ENCODE peak calls at places on chromosome 21, in seven cellular contexts. One of them, this sample, is unnamed.

GRCh38 chr21:44927587-44928461 is 7.1 kb upstream of the ITGB2 start:
- DNase-seq in heart left ventricle: peak
- DNase-seq in stomach: no peak
- DNase-seq in lower leg skin: no peak
- DNase-seq in HCT116: no peak
- DNase-seq in adrenal gland: no peak
- DNase-seq in GM12891: no peak
- DNase-seq in this sample: no peak

GRCh38 chr21:44932366-44933181 is 7.3 kb upstream of the SLX9 start:
- DNase-seq in lower leg skin: no peak
- DNase-seq in HCT116: no peak
- DNase-seq in stomach: no peak
- DNase-seq in adrenal gland: no peak
- DNase-seq in heart left ventricle: no peak
- DNase-seq in GM12891: peak
- DNase-seq in this sample: no peak

GRCh38 chr21:25977068-25977611 is 193.4 kb downstream of the APP start:
- DNase-seq in stomach: no peak
- DNase-seq in HCT116: no peak
- DNase-seq in GM12891: no peak
- DNase-seq in lower leg skin: no peak
- DNase-seq in heart left ventricle: no peak
- DNase-seq in adrenal gland: no peak
- DNase-seq in this sample: no peak

GRCh38 chr21:27047331-27048314 is 80.7 kb upstream of the ADAMTS5 start:
- DNase-seq in lower leg skin: no peak
- DNase-seq in adrenal gland: no peak
- DNase-seq in heart left ventricle: no peak
- DNase-seq in HCT116: no peak
- DNase-seq in GM12891: no peak
- DNase-seq in stomach: no peak
- DNase-seq in this sample: no peak

GRCh38 chr21:29504751-29505321 is 206.1 kb downstream of the BACH1 start:
- DNase-seq in stomach: no peak
- DNase-seq in lower leg skin: no peak
- DNase-seq in GM12891: no peak
- DNase-seq in adrenal gland: no peak
- DNase-seq in heart left ventricle: no peak
- DNase-seq in HCT116: no peak
- DNase-seq in this sample: no peak

GRCh38 chr21:29075706-29076447 is 2.4 kb upstream of the CCT8 start:
- DNase-seq in lower leg skin: no peak
- DNase-seq in stomach: no peak
- DNase-seq in HCT116: peak
- DNase-seq in adrenal gland: no peak
- DNase-seq in heart left ventricle: no peak
- DNase-seq in GM12891: no peak
- DNase-seq in this sample: no peak

GRCh38 chr21:41725421-41726021 is 41.3 kb downstream of the RIPK4 start:
- DNase-seq in stomach: no peak
- DNase-seq in heart left ventricle: no peak
- DNase-seq in lower leg skin: no peak
- DNase-seq in GM12891: no peak
- DNase-seq in HCT116: no peak
- DNase-seq in adrenal gland: no peak
- DNase-seq in this sample: no peak

GRCh38 chr21:44886113-44887075 is 12.9 kb upstream of the PTTG1IP start:
- DNase-seq in HCT116: no peak
- DNase-seq in stomach: no peak
- DNase-seq in adrenal gland: no peak
- DNase-seq in GM12891: no peak
- DNase-seq in heart left ventricle: no peak
- DNase-seq in lower leg skin: no peak
- DNase-seq in this sample: no peak

GRCh38 chr21:17388226-17388625 is 124.6 kb upstream of the CXADR start:
- DNase-seq in heart left ventricle: no peak
- DNase-seq in GM12891: no peak
- DNase-seq in HCT116: no peak
- DNase-seq in lower leg skin: no peak
- DNase-seq in adrenal gland: no peak
- DNase-seq in stomach: no peak
- DNase-seq in this sample: no peak

GRCh38 chr21:46295996-46296752 is 10.0 kb downstream of the YBEY start:
- DNase-seq in stomach: peak
- DNase-seq in adrenal gland: peak
- DNase-seq in heart left ventricle: peak
- DNase-seq in HCT116: no peak
- DNase-seq in lower leg skin: peak
- DNase-seq in GM12891: no peak
- DNase-seq in this sample: peak

GRCh38 chr21:20739421-20739820 is 258.8 kb upstream of the NCAM2 start:
- DNase-seq in adrenal gland: no peak
- DNase-seq in stomach: no peak
- DNase-seq in heart left ventricle: no peak
- DNase-seq in lower leg skin: no peak
- DNase-seq in GM12891: no peak
- DNase-seq in HCT116: no peak
- DNase-seq in this sample: no peak

GRCh38 chr21:16258834-16259611 is 529.2 kb downstream of the USP25 start:
- DNase-seq in stomach: no peak
- DNase-seq in heart left ventricle: no peak
- DNase-seq in GM12891: no peak
- DNase-seq in adrenal gland: no peak
- DNase-seq in lower leg skin: no peak
- DNase-seq in HCT116: no peak
- DNase-seq in this sample: no peak
- TF ChIP-seq POLR2A in stomach: no peak
- TF ChIP-seq POLR2A in heart left ventricle: no peak
- TF ChIP-seq POLR2A in GM12891: no peak
- TF ChIP-seq POLR2A in adrenal gland: no peak
- TF ChIP-seq POLR2A in lower leg skin: no peak
- TF ChIP-seq POLR2A in HCT116: no peak
- TF ChIP-seq POLR2A in this sample: no peak

GRCh38 chr21:34536311-34536710 is 24.3 kb upstream of the KCNE1 start:
- DNase-seq in adrenal gland: no peak
- DNase-seq in heart left ventricle: no peak
- DNase-seq in HCT116: no peak
- DNase-seq in lower leg skin: no peak
- DNase-seq in stomach: no peak
- DNase-seq in GM12891: no peak
- DNase-seq in this sample: no peak

GRCh38 chr21:34536820-34537219 is 24.8 kb upstream of the KCNE1 start:
- DNase-seq in lower leg skin: no peak
- DNase-seq in stomach: no peak
- DNase-seq in GM12891: no peak
- DNase-seq in HCT116: no peak
- DNase-seq in adrenal gland: no peak
- DNase-seq in heart left ventricle: no peak
- DNase-seq in this sample: no peak

GRCh38 chr21:34535886-34536285 is 23.9 kb upstream of the KCNE1 start:
- DNase-seq in heart left ventricle: no peak
- DNase-seq in lower leg skin: no peak
- DNase-seq in HCT116: no peak
- DNase-seq in stomach: no peak
- DNase-seq in adrenal gland: no peak
- DNase-seq in GM12891: no peak
- DNase-seq in this sample: no peak

GRCh38 chr21:34534522-34534921 is 22.5 kb upstream of the KCNE1 start:
- DNase-seq in heart left ventricle: no peak
- DNase-seq in lower leg skin: no peak
- DNase-seq in HCT116: no peak
- DNase-seq in GM12891: no peak
- DNase-seq in stomach: no peak
- DNase-seq in adrenal gland: no peak
- DNase-seq in this sample: no peak

DNA sequence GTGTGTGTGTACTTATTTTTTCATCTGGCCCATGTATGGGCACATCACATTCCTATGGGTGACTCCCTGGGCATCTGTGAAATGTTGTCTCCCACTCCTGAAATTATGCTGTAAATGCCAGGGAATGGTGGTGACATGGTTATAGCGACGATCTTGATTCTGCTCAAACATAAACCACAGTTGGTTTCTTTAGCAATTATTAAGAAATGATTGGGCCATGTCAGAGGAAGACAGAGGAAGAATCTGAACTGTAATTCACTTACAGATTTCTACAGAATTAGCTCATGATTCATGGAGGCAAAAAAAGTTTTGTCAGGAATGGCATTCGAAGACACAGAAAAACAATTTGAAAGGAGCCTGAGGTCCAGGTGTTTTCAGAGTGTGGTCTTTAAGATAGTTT is 25.8 kb upstream of the KCNE1 start:
- DNase-seq in adrenal gland: no peak
- DNase-seq in GM12891: no peak
- DNase-seq in HCT116: no peak
- DNase-seq in lower leg skin: no peak
- DNase-seq in heart left ventricle: no peak
- DNase-seq in stomach: no peak
- DNase-seq in this sample: no peak
- TF ChIP-seq POLR2A in adrenal gland: no peak
- TF ChIP-seq POLR2A in GM12891: no peak
- TF ChIP-seq POLR2A in HCT116: no peak
- TF ChIP-seq POLR2A in lower leg skin: no peak
- TF ChIP-seq POLR2A in heart left ventricle: no peak
- TF ChIP-seq POLR2A in stomach: no peak
- TF ChIP-seq POLR2A in this sample: no peak

DNA sequence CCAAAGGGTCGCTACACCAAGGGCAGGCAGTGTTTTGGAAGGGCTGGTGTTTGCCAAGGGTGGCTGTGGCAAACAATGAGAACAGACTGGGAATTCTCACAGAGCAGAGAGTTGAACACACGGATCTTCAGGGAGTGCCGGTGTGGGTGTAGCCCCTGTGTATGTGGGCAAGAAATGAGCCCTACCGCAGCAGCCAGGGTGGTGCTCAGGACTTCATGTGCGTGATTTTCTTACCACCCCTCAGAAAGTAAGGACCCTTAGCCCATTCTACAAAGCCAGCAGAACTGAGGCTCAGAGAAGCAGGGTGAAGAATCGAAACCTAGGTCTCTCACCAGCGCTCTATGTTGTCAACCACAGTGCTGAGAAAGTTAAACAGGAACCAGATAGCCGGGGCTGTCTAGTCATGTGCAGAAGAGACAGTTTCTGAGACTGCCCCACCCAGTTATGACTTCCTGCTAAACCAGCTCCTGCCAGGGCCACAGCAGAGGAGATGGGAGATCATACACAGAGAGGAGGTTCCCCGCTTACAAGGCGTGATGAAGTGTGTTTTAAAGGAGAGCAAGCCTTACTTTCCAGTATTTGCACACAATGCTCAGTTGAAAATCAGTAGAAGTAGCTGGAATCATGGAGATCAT is 21.9 kb upstream of the MORC3 start:
- DNase-seq in HCT116: no peak
- DNase-seq in stomach: peak
- DNase-seq in heart left ventricle: peak
- DNase-seq in adrenal gland: peak
- DNase-seq in lower leg skin: peak
- DNase-seq in GM12891: peak
- DNase-seq in this sample: no peak
- TF ChIP-seq POLR2A in HCT116: no peak
- TF ChIP-seq POLR2A in stomach: no peak
- TF ChIP-seq POLR2A in heart left ventricle: no peak
- TF ChIP-seq POLR2A in adrenal gland: no peak
- TF ChIP-seq POLR2A in lower leg skin: no peak
- TF ChIP-seq POLR2A in GM12891: no peak
- TF ChIP-seq POLR2A in this sample: no peak

DNA sequence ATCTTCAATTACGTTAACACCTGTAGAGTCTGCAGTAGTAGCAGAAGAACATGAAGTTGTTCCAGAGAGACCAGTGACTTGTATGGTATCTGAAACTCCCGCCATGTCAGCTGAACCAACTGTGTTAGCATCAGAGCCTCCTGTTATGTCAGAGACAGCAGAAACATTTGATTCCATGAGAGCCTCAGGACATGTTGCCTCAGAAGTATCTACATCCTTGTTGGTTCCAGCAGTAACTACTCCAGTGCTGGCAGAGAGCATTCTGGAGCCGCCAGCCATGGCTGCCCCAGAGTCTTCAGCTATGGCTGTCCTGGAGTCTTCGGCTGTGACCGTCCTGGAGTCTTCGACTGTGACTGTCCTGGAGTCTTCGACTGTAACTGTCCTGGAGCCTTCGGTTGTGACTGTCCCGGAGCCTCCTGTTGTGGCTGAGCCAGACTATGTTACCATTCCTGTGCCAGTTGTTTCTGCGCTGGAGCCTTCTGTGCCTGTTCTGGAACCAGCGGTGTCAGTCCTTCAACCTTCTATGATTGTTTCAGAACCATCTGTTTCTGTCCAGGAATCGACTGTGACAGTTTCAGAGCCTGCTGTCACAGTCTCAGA is 10.3 kb downstream of the SON start:
- DNase-seq in stomach: no peak
- DNase-seq in GM12891: no peak
- DNase-seq in heart left ventricle: no peak
- DNase-seq in HCT116: no peak
- DNase-seq in lower leg skin: no peak
- DNase-seq in adrenal gland: no peak
- DNase-seq in this sample: no peak
- TF ChIP-seq POLR2A in stomach: no peak
- TF ChIP-seq POLR2A in GM12891: peak
- TF ChIP-seq POLR2A in heart left ventricle: no peak
- TF ChIP-seq POLR2A in HCT116: no peak
- TF ChIP-seq POLR2A in lower leg skin: no peak
- TF ChIP-seq POLR2A in adrenal gland: no peak
- TF ChIP-seq POLR2A in this sample: no peak

GRCh38 chr21:37521658-37522057 is 155.1 kb downstream of the DYRK1A start:
- DNase-seq in GM12891: no peak
- DNase-seq in HCT116: no peak
- DNase-seq in heart left ventricle: no peak
- DNase-seq in adrenal gland: no peak
- DNase-seq in lower leg skin: no peak
- DNase-seq in stomach: no peak
- DNase-seq in this sample: no peak
- TF ChIP-seq POLR2A in GM12891: no peak
- TF ChIP-seq POLR2A in HCT116: no peak
- TF ChIP-seq POLR2A in heart left ventricle: no peak
- TF ChIP-seq POLR2A in adrenal gland: no peak
- TF ChIP-seq POLR2A in lower leg skin: no peak
- TF ChIP-seq POLR2A in stomach: no peak
- TF ChIP-seq POLR2A in this sample: no peak

GRCh38 chr21:36073181-36073580 is 3.4 kb downstream of the CBR1 start:
- DNase-seq in HCT116: no peak
- DNase-seq in GM12891: no peak
- DNase-seq in heart left ventricle: no peak
- DNase-seq in stomach: peak
- DNase-seq in lower leg skin: no peak
- DNase-seq in adrenal gland: no peak
- DNase-seq in this sample: no peak

GRCh38 chr21:36072453-36073167 is 2.8 kb downstream of the CBR1 start:
- DNase-seq in lower leg skin: no peak
- DNase-seq in GM12891: no peak
- DNase-seq in HCT116: no peak
- DNase-seq in adrenal gland: no peak
- DNase-seq in stomach: no peak
- DNase-seq in heart left ventricle: no peak
- DNase-seq in this sample: no peak

GRCh38 chr21:36070999-36071398 is 1.2 kb downstream of the CBR1 start:
- DNase-seq in adrenal gland: no peak
- DNase-seq in stomach: no peak
- DNase-seq in HCT116: no peak
- DNase-seq in lower leg skin: no peak
- DNase-seq in GM12891: no peak
- DNase-seq in heart left ventricle: no peak
- DNase-seq in this sample: no peak

GRCh38 chr21:36068748-36069398 is 951 bp upstream of the CBR1 start:
- DNase-seq in HCT116: no peak
- DNase-seq in GM12891: no peak
- DNase-seq in lower leg skin: no peak
- DNase-seq in heart left ventricle: no peak
- DNase-seq in adrenal gland: peak
- DNase-seq in stomach: no peak
- DNase-seq in this sample: no peak

GRCh38 chr21:36069713-36070573 is at the start of gene CBR1:
- DNase-seq in stomach: peak
- DNase-seq in adrenal gland: peak
- DNase-seq in heart left ventricle: peak
- DNase-seq in lower leg skin: peak
- DNase-seq in HCT116: no peak
- DNase-seq in GM12891: peak
- DNase-seq in this sample: peak
- TF ChIP-seq POLR2A in stomach: no peak
- TF ChIP-seq POLR2A in adrenal gland: peak
- TF ChIP-seq POLR2A in heart left ventricle: no peak
- TF ChIP-seq POLR2A in lower leg skin: no peak
- TF ChIP-seq POLR2A in HCT116: no peak
- TF ChIP-seq POLR2A in GM12891: peak
- TF ChIP-seq POLR2A in this sample: no peak

This sample was measured in esophagus muscularis mucosa.